ENCODE peak calls at places on chromosomes 7 and 10, in ten cellular contexts. D is SJSA1; B is CD4-positive, alpha-beta memory T cell; L is breast epithelium; F is stomach; W is PC-3; Q is upper lobe of left lung; U is cardiac muscle cell; M is HCT116; T is psoas muscle. C is an unnamed sample.

GRCh38 chr10:107966817-107967216 is 802.3 kb upstream of the SORCS1 start:
- DNase-seq in D (no peak), B (no peak), L (no peak), F (no peak), W (peak; percentile 30), Q (no peak), U (no peak), M (no peak), T (no peak), C (no peak)

GRCh38 chr10:19832624-19833507 is 16.6 kb downstream of the PLXDC2 start:
- DNase-seq in D (no peak), B (no peak), L (peak; percentile 83), F (no peak), W (no peak), Q (no peak), U (peak; percentile 35), M (no peak), T (no peak), C (peak; percentile 53)

GRCh38 chr7:124276005-124276606 is 243.2 kb upstream of the TMEM229A start:
- DNase-seq in D (peak; percentile 20), B (no peak), L (no peak), F (no peak), W (peak; percentile 64), Q (no peak), U (peak; percentile 4), M (peak; percentile 45), T (no peak), C (peak; percentile 23)

GRCh38 chr7:41940760-41941343 is 238.0 kb upstream of the INHBA start:
- DNase-seq in D (peak; percentile 68), B (peak; percentile 39), L (peak; percentile 53), F (peak; percentile 66), W (peak; percentile 87), Q (no peak), U (peak; percentile 84), M (peak; percentile 32), T (peak; percentile 68), C (peak; percentile 66)

GRCh38 chr10:55629792-55630490 is 731.1 kb downstream of the ZWINT start:
- DNase-seq in D (no peak), B (no peak), L (no peak), F (peak; percentile 55), W (peak; percentile 78), Q (no peak), U (peak; percentile 47), M (no peak), T (no peak), C (no peak)

GRCh38 chr10:44192435-44192834 is 192.5 kb downstream of the CXCL12 start:
- DNase-seq in D (no peak), B (no peak), L (no peak), F (no peak), W (no peak), Q (no peak), U (no peak), M (no peak), T (no peak), C (no peak)

GRCh38 chr10:28975891-28976471 is 298.7 kb downstream of the BAMBI start:
- DNase-seq in D (peak; percentile 68), B (no peak), L (no peak), F (no peak), W (no peak), Q (no peak), U (peak; percentile 78), M (no peak), T (no peak), C (no peak)

GRCh38 chr7:34727464-34727995 is 69.5 kb downstream of the NPSR1 start:
- DNase-seq in D (no peak), B (no peak), L (no peak), F (no peak), W (peak; percentile 48), Q (no peak), U (no peak), M (no peak), T (no peak), C (no peak)

GRCh38 chr7:94621120-94621519 is 34.8 kb downstream of the SGCE start:
- DNase-seq in D (no peak), B (no peak), L (no peak), F (no peak), W (no peak), Q (no peak), U (no peak), M (no peak), T (no peak), C (no peak)

GRCh38 chr10:92419740-92420553 is 129.0 kb downstream of the MARCHF5 start:
- DNase-seq in D (no peak), B (no peak), L (no peak), F (peak; percentile 52), W (no peak), Q (peak; percentile 88), U (peak; percentile 63), M (no peak), T (peak; percentile 58), C (peak; percentile 21)

GRCh38 chr10:128174581-128175559 is 48.6 kb upstream of the MKI67 start:
- DNase-seq in D (no peak), B (no peak), L (no peak), F (no peak), W (no peak), Q (no peak), U (no peak), M (peak; percentile 21), T (no peak), C (no peak)

GRCh38 chr10:128178319-128178937 is 52.2 kb upstream of the MKI67 start:
- DNase-seq in D (no peak), B (peak; percentile 38), L (no peak), F (no peak), W (peak; percentile 54), Q (no peak), U (peak; percentile 38), M (peak; percentile 41), T (no peak), C (peak; percentile 12)

GRCh38 chr10:128185627-128186026 is 59.4 kb upstream of the MKI67 start:
- DNase-seq in D (no peak), B (no peak), L (no peak), F (no peak), W (no peak), Q (no peak), U (no peak), M (no peak), T (no peak), C (no peak)

GRCh38 chr10:128180843-128181242 is 54.6 kb upstream of the MKI67 start:
- DNase-seq in D (no peak), B (peak; percentile 66), L (no peak), F (no peak), W (no peak), Q (no peak), U (no peak), M (no peak), T (no peak), C (no peak)
- H3K27me3 ChIP-seq in D (no peaks in the 10 kb centered on the region), B (no peaks in the 10 kb centered on the region), L (no peaks in the 10 kb centered on the region), F (peaks cover 10% of the 10 kb centered on the region), W (no peaks in the 10 kb centered on the region), Q (no peaks in the 10 kb centered on the region), U (no peaks in the 10 kb centered on the region), M (peaks cover 12% of the 10 kb centered on the region), T (peaks cover 3% of the 10 kb centered on the region), C (no peaks in the 10 kb centered on the region)

GRCh38 chr10:48768451-48768766 is 83.7 kb downstream of the WDFY4 start:
- DNase-seq in D (no peak), B (no peak), L (no peak), F (no peak), W (no peak), Q (no peak), U (no peak), M (no peak), T (no peak), C (no peak)
- H3K27me3 ChIP-seq in D (no peaks in the 10 kb centered on the region), B (no peaks in the 10 kb centered on the region), L (no peaks in the 10 kb centered on the region), F (no peaks in the 10 kb centered on the region), W (peaks cover 65% of the 10 kb centered on the region), Q (no peaks in the 10 kb centered on the region), U (no peaks in the 10 kb centered on the region), M (peaks cover 42% of the 10 kb centered on the region), T (no peaks in the 10 kb centered on the region), C (no peaks in the 10 kb centered on the region)

DNA sequence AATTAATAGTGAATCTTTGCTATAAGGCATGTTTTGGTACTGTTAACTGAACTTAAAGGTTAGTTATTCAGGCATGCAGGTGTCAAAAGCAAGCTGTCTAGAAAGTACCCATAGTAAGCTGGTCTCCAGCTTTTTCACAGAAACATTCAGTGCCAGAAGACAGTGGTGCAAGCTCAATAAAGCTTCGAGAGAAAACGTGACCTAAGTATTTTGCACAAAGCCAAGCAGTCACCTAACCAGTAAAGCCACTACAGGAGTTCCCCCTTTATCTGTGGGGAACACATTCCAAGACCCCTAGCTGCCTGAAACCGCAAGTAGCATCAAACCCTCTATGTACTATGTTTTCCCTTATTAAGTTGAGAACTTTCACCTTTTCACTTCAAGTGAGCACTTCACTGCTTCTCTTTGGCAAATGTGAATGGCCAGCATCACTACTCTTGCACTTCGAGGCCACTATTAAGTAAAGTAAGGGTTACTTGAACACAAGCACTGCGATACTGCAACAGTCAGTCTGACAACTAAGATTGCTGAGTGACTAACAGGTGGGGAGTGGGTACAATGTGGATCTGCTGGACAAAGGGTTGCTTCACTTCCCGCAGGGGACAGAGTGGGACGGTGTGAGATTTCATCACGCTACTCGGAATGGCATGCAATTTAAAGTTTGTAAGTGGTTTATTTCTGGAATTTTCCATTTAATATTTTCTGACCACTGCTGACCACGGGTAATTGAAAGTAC is 253.8 kb upstream of the YAE1 start:
- DNase-seq in D (no peak), B (no peak), L (no peak), F (no peak), W (no peak), Q (no peak), U (no peak), M (no peak), T (no peak), C (peak; percentile 85)
- H3K27me3 ChIP-seq in D (no peaks in the 10 kb centered on the region), B (no peaks in the 10 kb centered on the region), L (no peaks in the 10 kb centered on the region), F (no peaks in the 10 kb centered on the region), W (peaks cover 94% of the 10 kb centered on the region), Q (no peaks in the 10 kb centered on the region), U (no peaks in the 10 kb centered on the region), M (peaks cover 51% of the 10 kb centered on the region), T (no peaks in the 10 kb centered on the region), C (no peaks in the 10 kb centered on the region)

GRCh38 chr10:105691811-105692210 is 1050.7 kb downstream of the SORCS3 start:
- DNase-seq in D (no peak), B (no peak), L (no peak), F (no peak), W (peak; percentile 27), Q (no peak), U (no peak), M (peak; percentile 3), T (no peak), C (no peak)
- H3K27me3 ChIP-seq in D (no peaks in the 10 kb centered on the region), B (no peaks in the 10 kb centered on the region), L (no peaks in the 10 kb centered on the region), F (no peaks in the 10 kb centered on the region), W (no peaks in the 10 kb centered on the region), Q (no peaks in the 10 kb centered on the region), U (no peaks in the 10 kb centered on the region), M (no peaks in the 10 kb centered on the region), T (no peaks in the 10 kb centered on the region), C (no peaks in the 10 kb centered on the region)

C was measured in trophoblast cell.